ENCODE peak calls at places on chromosomes 5 and 9, in five cellular contexts. W is GM06990, Q is adipocyte, Y is suprapubic skin, P is esophagus squamous epithelium. C is an unnamed sample.

GRCh38 chr5:19488786-19489185 is 499.2 kb downstream of the CDH18 start:
- DNase-seq in W (no peak), Q (no peak), Y (no peak), P (no peak), C (no peak)

GRCh38 chr9:105678163-105678562 is 15.9 kb downstream of the TAL2 start:
- DNase-seq in W (no peak), Q (no peak), Y (no peak), P (no peak), C (no peak)

GRCh38 chr9:110293246-110293645 is 36.9 kb upstream of the TXN start:
- DNase-seq in W (no peak), Q (no peak), Y (no peak), P (no peak), C (no peak)

GRCh38 chr5:108371263-108371662 is 10.6 kb downstream of the FBXL17 start:
- DNase-seq in W (no peak), Q (no peak), Y (no peak), P (no peak), C (no peak)

GRCh38 chr5:67014957-67015400 is 181.6 kb downstream of the CD180 start:
- DNase-seq in W (no peak), Q (no peak), Y (no peak), P (no peak), C (no peak)

GRCh38 chr5:5416733-5417132 is 5.7 kb upstream of the ICE1 start:
- DNase-seq in W (no peak), Q (no peak), Y (no peak), P (no peak), C (no peak)

GRCh38 chr9:77946969-77947368 is 84.6 kb downstream of the GNAQ start:
- DNase-seq in W (no peak), Q (no peak), Y (no peak), P (no peak), C (no peak)

GRCh38 chr5:94700592-94700991 is 82.1 kb downstream of the SLF1 start:
- DNase-seq in W (peak; percentile 71), Q (no peak), Y (no peak), P (no peak), C (no peak)

GRCh38 chr5:55159763-55160492 is at the start of gene GPX8:
- DNase-seq in W (no peak), Q (peak; percentile 94), Y (no peak), P (no peak), C (peak; percentile 80)

GRCh38 chr5:7246312-7246711 is 149.6 kb upstream of the ADCY2 start:
- DNase-seq in W (no peak), Q (no peak), Y (no peak), P (no peak), C (no peak)

GRCh38 chr5:43121565-43122484 is 1.1 kb downstream of the ZNF131 start:
- DNase-seq in W (no peak), Q (peak; percentile 75), Y (no peak), P (no peak), C (peak; percentile 87)

GRCh38 chr5:1141827-1142226 is 30.0 kb upstream of the SLC12A7 start:
- DNase-seq in W (no peak), Q (no peak), Y (no peak), P (no peak), C (no peak)

GRCh38 chr5:81856948-81857928 is 106.3 kb upstream of the SSBP2 start:
- DNase-seq in W (no peak), Q (peak; percentile 37), Y (peak; percentile 70), P (no peak), C (peak; percentile 34)

GRCh38 chr5:142597546-142598337 is 88.1 kb downstream of the FGF1 start:
- DNase-seq in W (no peak), Q (peak; percentile 82), Y (no peak), P (no peak), C (no peak)

GRCh38 chr9:72041369-72041768 is 19.0 kb downstream of the C9orf57 start:
- DNase-seq in W (no peak), Q (no peak), Y (no peak), P (no peak), C (no peak)

GRCh38 chr5:134249469-134250379 is 23.9 kb upstream of the PPP2CA start:
- DNase-seq in W (no peak), Q (no peak), Y (no peak), P (no peak), C (no peak)

GRCh38 chr9:112360047-112360804 is 19.7 kb upstream of the HSDL2 start:
- DNase-seq in W (no peak), Q (peak; percentile 63), Y (no peak), P (no peak), C (peak; percentile 72)

GRCh38 chr5:108523360-108523759 is 141.5 kb upstream of the FBXL17 start:
- DNase-seq in W (no peak), Q (no peak), Y (no peak), P (no peak), C (no peak)

GRCh38 chr5:28374492-28374934 is 1336.1 kb upstream of the CDH9 start:
- DNase-seq in W (no peak), Q (peak; percentile 51), Y (no peak), P (no peak), C (no peak)

GRCh38 chr5:59793000-59793399 is 100.5 kb downstream of the PDE4D start:
- DNase-seq in W (no peak), Q (peak; percentile 84), Y (no peak), P (no peak), C (no peak)

GRCh38 chr5:120507826-120508463 is 43.8 kb downstream of the PRR16 start:
- DNase-seq in W (no peak), Q (peak; percentile 69), Y (no peak), P (no peak), C (no peak)

GRCh38 chr9:132074736-132075135 is 4.9 kb downstream of the MED27 start:
- DNase-seq in W (no peak), Q (peak; percentile 75), Y (no peak), P (no peak), C (peak; percentile 92)

GRCh38 chr5:164041105-164041504 is 535.7 kb downstream of the MAT2B start:
- DNase-seq in W (no peak), Q (no peak), Y (no peak), P (no peak), C (no peak)

GRCh38 chr9:133252301-133252776 is 22.7 kb downstream of the ABO start:
- DNase-seq in W (no peak), Q (no peak), Y (no peak), P (no peak), C (peak; percentile 32)

GRCh38 chr9:125758986-125759811 is 12.0 kb downstream of the PBX3 start:
- DNase-seq in W (no peak), Q (peak; percentile 15), Y (no peak), P (no peak), C (peak; percentile 49)

GRCh38 chr9:125761685-125762084 is 14.5 kb downstream of the PBX3 start:
- DNase-seq in W (no peak), Q (no peak), Y (no peak), P (no peak), C (no peak)

GRCh38 chr9:125757834-125758233 is 10.7 kb downstream of the PBX3 start:
- DNase-seq in W (no peak), Q (no peak), Y (no peak), P (no peak), C (no peak)

GRCh38 chr9:125760537-125760936 is 13.4 kb downstream of the PBX3 start:
- DNase-seq in W (no peak), Q (no peak), Y (no peak), P (no peak), C (no peak)

DNA sequence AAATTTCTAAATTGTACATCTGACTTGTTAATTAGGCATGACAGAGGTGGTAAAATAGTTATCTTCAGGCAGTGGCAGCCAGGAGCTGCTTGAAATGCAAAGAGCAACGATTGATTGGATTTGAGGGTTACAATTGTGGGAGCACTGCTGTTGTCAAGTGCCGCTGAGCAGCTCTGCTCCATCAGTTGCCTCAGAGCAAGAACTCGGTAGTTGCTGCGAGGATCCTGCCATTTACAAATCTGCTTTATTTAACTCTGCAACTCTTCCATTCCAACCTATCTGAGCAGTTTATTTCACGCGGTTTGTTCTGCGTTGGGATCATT is 12.6 kb downstream of the PBX3 start:
- DNase-seq in W (no peak), Q (peak; percentile 35), Y (no peak), P (no peak), C (no peak)
- H3K4me3 ChIP-seq in W (no peak overlapping the region), Q (peak overlapping the region; percentile 78), Y (peak overlapping the region; percentile 25), P (peak overlapping the region; percentile 42), C (peak overlapping the region; percentile 60)

GRCh38 chr5:69454460-69455249 is 37.9 kb upstream of the OCLN start:
- DNase-seq in W (no peak), Q (no peak), Y (no peak), P (no peak), C (no peak)
- H3K4me3 ChIP-seq in W (no peak overlapping the region), Q (no peak overlapping the region), Y (no peak overlapping the region), P (no peak overlapping the region), C (no peak overlapping the region)

GRCh38 chr9:121198512-121199042 is 3.1 kb downstream of the RAB14 start:
- DNase-seq in W (no peak), Q (no peak), Y (no peak), P (no peak), C (no peak)

GRCh38 chr9:121194730-121195129 is 6.9 kb downstream of the RAB14 start:
- DNase-seq in W (no peak), Q (no peak), Y (no peak), P (no peak), C (peak; percentile 75)

GRCh38 chr9:121199921-121200320 is 1.7 kb downstream of the RAB14 start:
- DNase-seq in W (no peak), Q (no peak), Y (no peak), P (no peak), C (no peak)

GRCh38 chr9:121196389-121196788 is 5.3 kb downstream of the RAB14 start:
- DNase-seq in W (no peak), Q (no peak), Y (no peak), P (no peak), C (no peak)

GRCh38 chr9:121197135-121197534 is 4.5 kb downstream of the RAB14 start:
- DNase-seq in W (no peak), Q (no peak), Y (no peak), P (no peak), C (no peak)
- H3K4me3 ChIP-seq in W (no peak overlapping the region), Q (no peak overlapping the region), Y (no peak overlapping the region), P (no peak overlapping the region), C (no peak overlapping the region)

GRCh38 chr9:36818242-36818938 is 215.7 kb downstream of the PAX5 start:
- DNase-seq in W (no peak), Q (no peak), Y (no peak), P (no peak), C (peak; percentile 84)
- H3K4me3 ChIP-seq in W (no peak overlapping the region), Q (peak overlapping the region; percentile 76), Y (peak overlapping the region; percentile 30), P (peak overlapping the region; percentile 61), C (peak overlapping the region; percentile 28)

C was measured in osteoblast.